ENCODE peak calls at places on chromosomes 6 and 20, in six cellular contexts. W is activated T-cell treated with anti-CD3 and anti-CD28 coated beads for 24 hours; L is ELR; O is H9; F is activated CD4-positive, CD25-positive, alpha-beta regulatory T cell; M is left cardiac atrium. H is an unnamed sample.
A peak's percentile ranks its signal among the peaks of the same experiment; 100 is the strongest.

GRCh38 chr20:37524221-37524700 is 3.2 kb downstream of the NNAT start:
- DNase-seq in W (no peak), L (no peak), O (no peak), F (no peak), M (no peak), H (peak; percentile 91)

GRCh38 chr6:49384913-49385312 is 78.1 kb downstream of the MMUT start:
- DNase-seq in W (no peak), L (no peak), O (no peak), F (no peak), M (no peak), H (no peak)

GRCh38 chr20:1491281-1491840 is at the start of gene SIRPB2:
- DNase-seq in W (no peak), L (no peak), O (no peak), F (no peak), M (peak; percentile 72), H (no peak)

GRCh38 chr20:62382306-62383198 is 4.4 kb upstream of the RPS21 start:
- DNase-seq in W (peak; percentile 75), L (peak; percentile 84), O (peak; percentile 93), F (peak; percentile 61), M (peak; percentile 75), H (peak; percentile 76)

GRCh38 chr6:10873374-10873773 is 8.5 kb downstream of the GCM2 start:
- DNase-seq in W (no peak), L (no peak), O (no peak), F (no peak), M (no peak), H (no peak)

GRCh38 chr6:34934516-34934915 is 45.5 kb downstream of the ANKS1A start:
- DNase-seq in W (no peak), L (no peak), O (no peak), F (no peak), M (peak; percentile 90), H (no peak)

GRCh38 chr20:3669710-3670367 is 6.6 kb upstream of the GFRA4 start:
- DNase-seq in W (no peak), L (no peak), O (no peak), F (no peak), M (no peak), H (no peak)

GRCh38 chr20:61885759-61886715 is 179.6 kb downstream of the TAF4 start:
- DNase-seq in W (no peak), L (no peak), O (no peak), F (no peak), M (peak; percentile 15), H (no peak)

GRCh38 chr6:113496157-113496556 is 361.0 kb upstream of the MARCKS start:
- DNase-seq in W (no peak), L (no peak), O (no peak), F (no peak), M (no peak), H (no peak)

GRCh38 chr20:35311409-35311808 is 19.2 kb upstream of the FAM83C start:
- DNase-seq in W (peak; percentile 65), L (peak; percentile 96), O (peak; percentile 49), F (no peak), M (no peak), H (no peak)

GRCh38 chr6:157139054-157139708 is 184.1 kb downstream of the TMEM242 start:
- DNase-seq in W (no peak), L (no peak), O (peak; percentile 66), F (no peak), M (no peak), H (no peak)

GRCh38 chr20:62308102-62308822 is 5.5 kb downstream of the ADRM1 start:
- DNase-seq in W (no peak), L (no peak), O (no peak), F (no peak), M (no peak), H (no peak)

GRCh38 chr6:101630956-101631355 is 237.4 kb downstream of the GRIK2 start:
- DNase-seq in W (no peak), L (no peak), O (no peak), F (no peak), M (no peak), H (no peak)

GRCh38 chr6:139955366-139956155 is 581.1 kb upstream of the CITED2 start:
- DNase-seq in W (no peak), L (no peak), O (no peak), F (no peak), M (no peak), H (no peak)

GRCh38 chr6:37674161-37674560 is 23.5 kb downstream of the MDGA1 start:
- DNase-seq in W (no peak), L (no peak), O (no peak), F (no peak), M (no peak), H (no peak)

GRCh38 chr20:43448748-43449535 is 8.8 kb upstream of the SRSF6 start:
- DNase-seq in W (peak; percentile 25), L (peak; percentile 66), O (peak; percentile 66), F (no peak), M (no peak), H (no peak)

GRCh38 chr20:38952153-38952552 is 10.0 kb upstream of the DHX35 start:
- DNase-seq in W (no peak), L (no peak), O (no peak), F (no peak), M (no peak), H (no peak)

GRCh38 chr6:53986165-53986720 is 125.0 kb upstream of the MLIP start:
- DNase-seq in W (no peak), L (peak; percentile 71), O (no peak), F (no peak), M (peak; percentile 43), H (no peak)

GRCh38 chr6:153965996-153966395 is 73.0 kb upstream of the OPRM1 start:
- DNase-seq in W (no peak), L (peak; percentile 27), O (no peak), F (no peak), M (no peak), H (no peak)

GRCh38 chr6:103327079-103327478 is 1532.6 kb downstream of the HACE1 start:
- DNase-seq in W (no peak), L (no peak), O (no peak), F (no peak), M (no peak), H (no peak)

H was measured in NCI-H187.